ENCODE peak calls at places on chromosome X, in four cellular contexts. B, S, I and N are unnamed samples.

GRCh38 chrX:76555816-76556215 is 128.3 kb downstream of the MAGEE1 start:
- DNase-seq in B (no peak), S (peak), I (peak), N (peak)

GRCh38 chrX:13658602-13659001 is 5.7 kb downstream of the TCEANC start:
- DNase-seq in B (no peak), S (peak), I (peak), N (no peak)

GRCh38 chrX:97524340-97524739 is 640.6 kb downstream of the RPA4 start:
- DNase-seq in B (no peak), S (no peak), I (no peak), N (no peak)

GRCh38 chrX:153948847-153949819 is 4.7 kb upstream of the RENBP start:
- DNase-seq in B (no peak), S (peak), I (no peak), N (no peak)

GRCh38 chrX:20116575-20117240 is at the start of gene MAP7D2:
- DNase-seq in B (no peak), S (no peak), I (no peak), N (no peak)

GRCh38 chrX:13430136-13430827 is 110.4 kb upstream of the ATXN3L start:
- DNase-seq in B (no peak), S (no peak), I (no peak), N (no peak)

GRCh38 chrX:155857561-155857960 is 23.6 kb upstream of the VAMP7 start:
- DNase-seq in B (no peak), S (peak), I (no peak), N (no peak)

GRCh38 chrX:100410901-100411801 is 1.1 kb upstream of the PCDH19 start:
- DNase-seq in B (no peak), S (no peak), I (no peak), N (no peak)

GRCh38 chrX:13899607-13900006 is 82.7 kb upstream of the GPM6B start:
- DNase-seq in B (no peak), S (no peak), I (no peak), N (no peak)

GRCh38 chrX:15336023-15336413 is 695 bp upstream of the PIGA start:
- DNase-seq in B (no peak), S (peak), I (no peak), N (no peak)

GRCh38 chrX:136219893-136220292 is 31.3 kb downstream of the MAP7D3 start:
- DNase-seq in B (no peak), S (no peak), I (no peak), N (no peak)

GRCh38 chrX:40016702-40017101 is 81.1 kb downstream of the BCOR start:
- DNase-seq in B (no peak), S (no peak), I (no peak), N (no peak)

GRCh38 chrX:12138366-12139313 is at the start of gene FRMPD4:
- DNase-seq in B (no peak), S (no peak), I (no peak), N (peak)

GRCh38 chrX:38282044-38282443 is 45.3 kb downstream of the RPGR start:
- DNase-seq in B (no peak), S (no peak), I (no peak), N (no peak)

GRCh38 chrX:34365482-34365881 is 233.4 kb upstream of the FAM47A start:
- DNase-seq in B (no peak), S (no peak), I (no peak), N (no peak)

GRCh38 chrX:73850124-73851013 is 287.4 kb downstream of the CHIC1 start:
- DNase-seq in B (peak), S (peak), I (no peak), N (peak)

GRCh38 chrX:11629593-11630211 is 36.0 kb downstream of the ARHGAP6 start:
- DNase-seq in B (no peak), S (no peak), I (no peak), N (no peak)

GRCh38 chrX:39591099-39591498 is 506.7 kb downstream of the BCOR start:
- DNase-seq in B (no peak), S (no peak), I (no peak), N (no peak)

GRCh38 chrX:56783450-56783831 is 54.4 kb downstream of the NBDY start:
- DNase-seq in B (peak), S (peak), I (no peak), N (no peak)

GRCh38 chrX:132214518-132214917 is 4.7 kb downstream of the RAP2C start:
- DNase-seq in B (no peak), S (no peak), I (no peak), N (no peak)

GRCh38 chrX:154748712-154749339 is 2.1 kb downstream of the GAB3 start:
- DNase-seq in B (no peak), S (peak), I (no peak), N (no peak)

GRCh38 chrX:31314921-31315320 is 243.1 kb upstream of the FTHL17 start:
- DNase-seq in B (no peak), S (no peak), I (no peak), N (no peak)

GRCh38 chrX:27863813-27864212 is 56.0 kb downstream of the MAGEB10 start:
- DNase-seq in B (no peak), S (no peak), I (no peak), N (no peak)

GRCh38 chrX:119895843-119896326 is at the start of gene AKAP14:
- DNase-seq in B (no peak), S (no peak), I (no peak), N (no peak)

GRCh38 chrX:123731987-123732678 is 719 bp downstream of the THOC2 start:
- DNase-seq in B (no peak), S (peak), I (no peak), N (no peak)

GRCh38 chrX:133676344-133677122 is 261.2 kb upstream of the GPC4 start:
- DNase-seq in B (no peak), S (no peak), I (no peak), N (no peak)

GRCh38 chrX:99752776-99753175 is 657.3 kb downstream of the PCDH19 start:
- DNase-seq in B (no peak), S (no peak), I (no peak), N (no peak)

GRCh38 chrX:63652086-63652775 is 132.8 kb downstream of the ARHGEF9 start:
- DNase-seq in B (no peak), S (no peak), I (no peak), N (no peak)

GRCh38 chrX:17527135-17527701 is 152.2 kb downstream of the NHS start:
- DNase-seq in B (no peak), S (no peak), I (peak), N (no peak)

GRCh38 chrX:53440101-53440500 is 5.9 kb upstream of the HSD17B10 start:
- DNase-seq in B (no peak), S (no peak), I (no peak), N (no peak)

GRCh38 chrX:146602246-146602645 is 207.3 kb upstream of the CXorf51B start:
- DNase-seq in B (no peak), S (no peak), I (no peak), N (no peak)

GRCh38 chrX:71103110-71103983 is 3.2 kb downstream of the CXorf65 start:
- DNase-seq in B (no peak), S (peak), I (no peak), N (no peak)

GRCh38 chrX:80747832-80748231 is 61.8 kb downstream of the BRWD3 start:
- DNase-seq in B (no peak), S (no peak), I (no peak), N (no peak)

GRCh38 chrX:41596586-41596985 is 92.2 kb upstream of the GPR34 start:
- DNase-seq in B (peak), S (no peak), I (no peak), N (peak)

GRCh38 chrX:125436855-125437254 is 117.2 kb downstream of the TEX13C start:
- DNase-seq in B (no peak), S (peak), I (peak), N (no peak)

GRCh38 chrX:125444659-125445058 is 125.0 kb downstream of the TEX13C start:
- DNase-seq in B (no peak), S (peak), I (no peak), N (no peak)

DNA sequence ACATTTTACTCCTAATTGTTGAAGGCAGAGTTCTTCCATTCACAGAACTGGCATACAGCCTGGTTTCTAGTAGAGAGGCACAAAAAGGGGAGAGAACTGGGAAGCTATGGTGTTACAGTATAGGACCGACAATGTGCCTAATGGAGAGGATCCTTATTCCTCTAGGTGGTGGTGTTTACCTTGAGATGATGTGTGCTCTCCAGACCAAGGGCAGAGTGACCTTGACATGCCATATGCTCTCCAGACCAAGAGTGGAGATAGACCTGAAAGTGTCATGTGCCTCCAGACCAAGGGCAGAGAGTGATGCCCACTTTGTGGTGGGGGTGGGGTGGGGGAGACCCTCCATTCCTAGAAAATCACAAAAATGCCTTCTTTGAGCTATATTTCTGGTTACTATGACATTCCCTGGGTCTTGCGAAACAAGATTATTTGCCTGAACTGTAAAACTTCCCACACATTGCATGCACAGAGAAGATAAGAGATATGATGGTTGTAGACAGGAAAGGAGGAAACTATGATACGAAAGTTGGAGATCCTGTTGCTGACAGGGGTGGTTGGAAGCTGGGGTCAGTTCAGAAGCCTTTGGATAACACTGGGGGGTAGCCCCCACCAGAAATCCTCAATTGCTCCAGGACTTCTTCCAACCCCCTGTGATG is 119.7 kb downstream of the TEX13C start:
- DNase-seq in B (no peak), S (peak), I (no peak), N (no peak)
- TF ChIP-seq SPI1 in B (no peak), S (no peak), I (no peak), N (no peak)

DNA sequence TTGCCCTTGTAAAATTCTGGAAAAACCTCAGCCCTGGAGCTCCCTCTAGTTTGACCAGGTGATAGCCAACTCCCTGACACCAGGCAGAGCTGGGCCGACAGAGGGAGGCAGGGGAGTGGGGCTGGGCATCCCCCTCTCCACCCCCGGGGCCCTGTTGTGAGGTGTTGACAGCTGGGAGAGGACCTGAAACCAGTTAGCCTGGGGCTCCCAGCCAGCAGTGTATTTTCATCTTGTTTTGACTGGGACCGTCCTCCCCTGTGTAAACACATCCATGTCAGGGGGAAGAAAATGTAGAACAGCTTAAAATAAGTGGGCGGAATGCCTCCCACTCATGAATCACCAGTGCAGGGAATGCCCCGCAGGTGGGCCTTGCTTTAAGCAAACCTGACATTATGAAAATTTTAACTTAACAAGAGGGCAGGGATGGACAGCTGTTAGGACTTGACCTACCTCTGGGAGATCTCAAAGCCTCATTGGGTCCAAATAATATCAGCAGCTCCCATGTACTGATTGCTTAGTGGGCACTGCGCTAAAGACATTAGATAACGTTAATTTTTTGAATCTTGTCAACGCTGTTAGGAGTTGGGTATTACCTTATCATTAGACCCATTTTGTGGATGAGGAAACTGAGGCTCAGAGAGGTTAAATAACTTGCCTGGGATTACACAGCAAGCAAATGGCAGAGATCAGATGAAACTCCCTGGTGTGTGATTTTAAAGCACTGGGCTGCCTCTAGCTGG is 45.9 kb downstream of the TSC22D3 start:
- DNase-seq in B (no peak), S (no peak), I (no peak), N (no peak)
- TF ChIP-seq POLR2AphosphoS5 in B (no peak), S (no peak), I (no peak), N (no peak)

GRCh38 chrX:150034788-150035187 is 96.5 kb upstream of the EOLA2 start:
- DNase-seq in B (no peak), S (no peak), I (no peak), N (no peak)

GRCh38 chrX:150036181-150036580 is 97.9 kb upstream of the EOLA2 start:
- DNase-seq in B (no peak), S (no peak), I (no peak), N (no peak)

GRCh38 chrX:150036641-150037040 is 98.3 kb upstream of the EOLA2 start:
- DNase-seq in B (no peak), S (no peak), I (no peak), N (no peak)

GRCh38 chrX:150037041-150037440 is 98.8 kb upstream of the EOLA2 start:
- DNase-seq in B (no peak), S (no peak), I (no peak), N (no peak)

GRCh38 chrX:150035531-150035930 is 97.2 kb upstream of the EOLA2 start:
- DNase-seq in B (no peak), S (no peak), I (no peak), N (no peak)
- TF ChIP-seq SPI1 in B (no peak), S (no peak), I (no peak), N (no peak)

GRCh38 chrX:102720237-102721168 is at the start of gene GPRASP3:
- DNase-seq in B (no peak), S (peak), I (peak), N (peak)
- TF ChIP-seq POLR2AphosphoS5 in B (no peak), S (no peak), I (no peak), N (peak)